ENCODE peak calls at places on chromosomes 16 and 17, in seven cellular contexts. One of them, this sample, is unnamed.

GRCh38 chr17:35765086-35765710 is 4.5 kb downstream of the C17orf50 start:
- DNase-seq in trophoblast cell: no peak
- DNase-seq in A549: no peak
- DNase-seq in fibroblast of lung: no peak
- DNase-seq in GM23248: no peak
- DNase-seq in mesendoderm: peak
- DNase-seq in H1: no peak
- DNase-seq in this sample: no peak

GRCh38 chr16:68257906-68258800 is 6.2 kb upstream of the SLC7A6 start:
- DNase-seq in trophoblast cell: no peak
- DNase-seq in A549: peak
- DNase-seq in fibroblast of lung: peak
- DNase-seq in GM23248: peak
- DNase-seq in mesendoderm: no peak
- DNase-seq in H1: no peak
- DNase-seq in this sample: no peak

GRCh38 chr17:44059101-44059892 is 7.2 kb downstream of the LSM12 start:
- DNase-seq in trophoblast cell: no peak
- DNase-seq in A549: no peak
- DNase-seq in fibroblast of lung: no peak
- DNase-seq in GM23248: no peak
- DNase-seq in mesendoderm: no peak
- DNase-seq in H1: no peak
- DNase-seq in this sample: no peak

GRCh38 chr16:1501630-1502029 is 8.5 kb downstream of the TELO2 start:
- DNase-seq in trophoblast cell: no peak
- DNase-seq in A549: no peak
- DNase-seq in fibroblast of lung: no peak
- DNase-seq in GM23248: no peak
- DNase-seq in mesendoderm: no peak
- DNase-seq in H1: no peak
- DNase-seq in this sample: no peak

GRCh38 chr16:57497121-57497520 is 10.8 kb upstream of the DOK4 start:
- DNase-seq in trophoblast cell: no peak
- DNase-seq in A549: no peak
- DNase-seq in fibroblast of lung: no peak
- DNase-seq in GM23248: no peak
- DNase-seq in mesendoderm: no peak
- DNase-seq in H1: no peak
- DNase-seq in this sample: no peak

GRCh38 chr17:7856081-7856791 is 1.1 kb downstream of the NAA38 start:
- DNase-seq in trophoblast cell: no peak
- DNase-seq in A549: no peak
- DNase-seq in fibroblast of lung: peak
- DNase-seq in GM23248: peak
- DNase-seq in mesendoderm: no peak
- DNase-seq in H1: peak
- DNase-seq in this sample: peak

GRCh38 chr17:57480438-57481196 is 224.3 kb downstream of the MSI2 start:
- DNase-seq in trophoblast cell: peak
- DNase-seq in A549: no peak
- DNase-seq in fibroblast of lung: peak
- DNase-seq in GM23248: peak
- DNase-seq in mesendoderm: peak
- DNase-seq in H1: no peak
- DNase-seq in this sample: no peak

GRCh38 chr16:14502932-14503741 is 126.9 kb downstream of the PARN start:
- DNase-seq in trophoblast cell: peak
- DNase-seq in A549: no peak
- DNase-seq in fibroblast of lung: peak
- DNase-seq in GM23248: peak
- DNase-seq in mesendoderm: no peak
- DNase-seq in H1: no peak
- DNase-seq in this sample: no peak

GRCh38 chr16:30076276-30076791 is 540 bp downstream of the PPP4C start:
- DNase-seq in trophoblast cell: peak
- DNase-seq in A549: no peak
- DNase-seq in fibroblast of lung: no peak
- DNase-seq in GM23248: peak
- DNase-seq in mesendoderm: no peak
- DNase-seq in H1: no peak
- DNase-seq in this sample: peak

GRCh38 chr17:69466905-69467630 is 52.6 kb downstream of the MAP2K6 start:
- DNase-seq in trophoblast cell: peak
- DNase-seq in A549: peak
- DNase-seq in fibroblast of lung: peak
- DNase-seq in GM23248: peak
- DNase-seq in mesendoderm: peak
- DNase-seq in H1: no peak
- DNase-seq in this sample: no peak

GRCh38 chr17:45986056-45986455 is 13.0 kb upstream of the STH start:
- DNase-seq in trophoblast cell: peak
- DNase-seq in A549: no peak
- DNase-seq in fibroblast of lung: no peak
- DNase-seq in GM23248: no peak
- DNase-seq in mesendoderm: no peak
- DNase-seq in H1: no peak
- DNase-seq in this sample: no peak

GRCh38 chr16:30998852-30999761 is 11.3 kb downstream of the STX1B start:
- DNase-seq in trophoblast cell: no peak
- DNase-seq in A549: no peak
- DNase-seq in fibroblast of lung: peak
- DNase-seq in GM23248: peak
- DNase-seq in mesendoderm: no peak
- DNase-seq in H1: no peak
- DNase-seq in this sample: no peak

GRCh38 chr16:67185003-67185865 is 1.5 kb upstream of the MATCAP1 start:
- DNase-seq in trophoblast cell: peak
- DNase-seq in A549: peak
- DNase-seq in fibroblast of lung: peak
- DNase-seq in GM23248: peak
- DNase-seq in mesendoderm: peak
- DNase-seq in H1: peak
- DNase-seq in this sample: peak

GRCh38 chr17:43449470-43450202 is 34.1 kb upstream of the DHX8 start:
- DNase-seq in trophoblast cell: no peak
- DNase-seq in A549: peak
- DNase-seq in fibroblast of lung: no peak
- DNase-seq in GM23248: peak
- DNase-seq in mesendoderm: no peak
- DNase-seq in H1: no peak
- DNase-seq in this sample: peak

GRCh38 chr17:75876190-75876937 is 2.0 kb downstream of the TRIM47 start:
- DNase-seq in trophoblast cell: no peak
- DNase-seq in A549: peak
- DNase-seq in fibroblast of lung: no peak
- DNase-seq in GM23248: peak
- DNase-seq in mesendoderm: peak
- DNase-seq in H1: peak
- DNase-seq in this sample: peak

GRCh38 chr16:85998178-85998867 is 99.4 kb downstream of the IRF8 start:
- DNase-seq in trophoblast cell: no peak
- DNase-seq in A549: no peak
- DNase-seq in fibroblast of lung: no peak
- DNase-seq in GM23248: no peak
- DNase-seq in mesendoderm: no peak
- DNase-seq in H1: no peak
- DNase-seq in this sample: no peak

GRCh38 chr16:86002178-86002577 is 103.2 kb downstream of the IRF8 start:
- DNase-seq in trophoblast cell: no peak
- DNase-seq in A549: no peak
- DNase-seq in fibroblast of lung: no peak
- DNase-seq in GM23248: no peak
- DNase-seq in mesendoderm: no peak
- DNase-seq in H1: no peak
- DNase-seq in this sample: no peak

GRCh38 chr16:85996843-85997242 is 97.9 kb downstream of the IRF8 start:
- DNase-seq in trophoblast cell: no peak
- DNase-seq in A549: no peak
- DNase-seq in fibroblast of lung: no peak
- DNase-seq in GM23248: no peak
- DNase-seq in mesendoderm: no peak
- DNase-seq in H1: no peak
- DNase-seq in this sample: no peak

GRCh38 chr16:85999778-86000177 is 100.8 kb downstream of the IRF8 start:
- DNase-seq in trophoblast cell: no peak
- DNase-seq in A549: no peak
- DNase-seq in fibroblast of lung: no peak
- DNase-seq in GM23248: no peak
- DNase-seq in mesendoderm: no peak
- DNase-seq in H1: no peak
- DNase-seq in this sample: no peak

GRCh38 chr16:85998868-85999729 is 100.1 kb downstream of the IRF8 start:
- DNase-seq in trophoblast cell: peak
- DNase-seq in A549: no peak
- DNase-seq in fibroblast of lung: no peak
- DNase-seq in GM23248: no peak
- DNase-seq in mesendoderm: no peak
- DNase-seq in H1: no peak
- DNase-seq in this sample: no peak
- H3K4me2 ChIP-seq in trophoblast cell: no peak
- H3K4me2 ChIP-seq in A549: no peak
- H3K4me2 ChIP-seq in fibroblast of lung: no peak
- H3K4me2 ChIP-seq in GM23248: no peak
- H3K4me2 ChIP-seq in mesendoderm: no peak
- H3K4me2 ChIP-seq in H1: no peak
- H3K4me2 ChIP-seq in this sample: no peak

GRCh38 chr16:85153656-85154091 is 41.4 kb upstream of the CIBAR2 start:
- DNase-seq in trophoblast cell: no peak
- DNase-seq in A549: no peak
- DNase-seq in fibroblast of lung: no peak
- DNase-seq in GM23248: no peak
- DNase-seq in mesendoderm: no peak
- DNase-seq in H1: no peak
- DNase-seq in this sample: no peak

GRCh38 chr16:85151079-85151602 is 38.9 kb upstream of the CIBAR2 start:
- DNase-seq in trophoblast cell: no peak
- DNase-seq in A549: no peak
- DNase-seq in fibroblast of lung: no peak
- DNase-seq in GM23248: no peak
- DNase-seq in mesendoderm: no peak
- DNase-seq in H1: no peak
- DNase-seq in this sample: no peak

GRCh38 chr16:85153046-85153445 is 40.8 kb upstream of the CIBAR2 start:
- DNase-seq in trophoblast cell: no peak
- DNase-seq in A549: no peak
- DNase-seq in fibroblast of lung: no peak
- DNase-seq in GM23248: no peak
- DNase-seq in mesendoderm: no peak
- DNase-seq in H1: no peak
- DNase-seq in this sample: no peak

GRCh38 chr16:85151603-85152413 is 39.5 kb upstream of the CIBAR2 start:
- DNase-seq in trophoblast cell: no peak
- DNase-seq in A549: no peak
- DNase-seq in fibroblast of lung: peak
- DNase-seq in GM23248: peak
- DNase-seq in mesendoderm: peak
- DNase-seq in H1: no peak
- DNase-seq in this sample: no peak

GRCh38 chr16:85152414-85153030 is 40.2 kb upstream of the CIBAR2 start:
- DNase-seq in trophoblast cell: no peak
- DNase-seq in A549: no peak
- DNase-seq in fibroblast of lung: no peak
- DNase-seq in GM23248: no peak
- DNase-seq in mesendoderm: no peak
- DNase-seq in H1: no peak
- DNase-seq in this sample: no peak
- H3K4me2 ChIP-seq in trophoblast cell: no peak
- H3K4me2 ChIP-seq in A549: no peak
- H3K4me2 ChIP-seq in fibroblast of lung: no peak
- H3K4me2 ChIP-seq in GM23248: no peak
- H3K4me2 ChIP-seq in mesendoderm: no peak
- H3K4me2 ChIP-seq in H1: no peak
- H3K4me2 ChIP-seq in this sample: no peak

DNA sequence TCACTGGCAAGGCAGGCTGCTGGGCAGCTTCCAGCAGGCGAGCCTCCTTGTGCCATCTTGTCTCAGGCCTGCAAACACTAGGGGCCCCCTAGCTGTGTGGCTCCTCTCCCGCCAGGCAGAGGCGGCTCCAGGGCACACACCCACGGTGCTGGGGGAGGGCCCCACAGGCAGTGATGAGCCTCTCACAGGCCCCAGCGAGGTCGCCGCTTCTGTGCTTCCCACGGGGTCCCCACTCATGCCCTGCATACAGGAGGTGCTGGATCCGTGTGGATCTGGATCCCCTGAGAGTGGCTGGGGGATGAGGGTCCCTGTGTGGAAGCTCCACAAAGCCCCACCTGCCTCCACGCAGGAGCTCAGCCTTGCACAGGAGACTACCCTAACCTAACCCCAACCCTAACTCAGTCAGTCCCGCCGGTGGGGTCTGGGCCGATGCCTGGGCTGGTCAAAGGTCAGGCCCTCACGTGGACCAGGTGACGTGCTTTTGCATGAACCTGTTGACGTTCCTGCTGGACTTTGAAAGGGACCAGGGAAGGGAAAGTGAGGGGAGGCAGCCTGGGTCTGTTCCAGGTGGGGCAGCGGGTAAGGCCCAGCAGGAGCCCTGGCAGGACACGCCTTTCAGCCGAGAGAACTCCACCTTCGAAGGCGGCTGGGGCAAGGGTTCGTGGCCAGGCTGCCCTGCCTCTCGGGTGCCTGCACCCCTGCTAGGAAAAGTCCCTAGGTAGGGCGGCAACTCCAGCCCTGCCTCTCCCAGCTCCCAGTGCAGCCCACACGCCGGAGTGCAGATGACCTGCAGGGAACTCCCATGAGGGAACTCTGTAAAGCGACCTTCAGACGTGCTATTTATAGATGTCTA is 5.2 kb downstream of the SECTM1 start:
- DNase-seq in trophoblast cell: no peak
- DNase-seq in A549: peak
- DNase-seq in fibroblast of lung: no peak
- DNase-seq in GM23248: no peak
- DNase-seq in mesendoderm: no peak
- DNase-seq in H1: no peak
- DNase-seq in this sample: peak
- H3K4me2 ChIP-seq in trophoblast cell: no peak
- H3K4me2 ChIP-seq in A549: no peak
- H3K4me2 ChIP-seq in fibroblast of lung: no peak
- H3K4me2 ChIP-seq in GM23248: no peak
- H3K4me2 ChIP-seq in mesendoderm: no peak
- H3K4me2 ChIP-seq in H1: no peak
- H3K4me2 ChIP-seq in this sample: no peak

DNA sequence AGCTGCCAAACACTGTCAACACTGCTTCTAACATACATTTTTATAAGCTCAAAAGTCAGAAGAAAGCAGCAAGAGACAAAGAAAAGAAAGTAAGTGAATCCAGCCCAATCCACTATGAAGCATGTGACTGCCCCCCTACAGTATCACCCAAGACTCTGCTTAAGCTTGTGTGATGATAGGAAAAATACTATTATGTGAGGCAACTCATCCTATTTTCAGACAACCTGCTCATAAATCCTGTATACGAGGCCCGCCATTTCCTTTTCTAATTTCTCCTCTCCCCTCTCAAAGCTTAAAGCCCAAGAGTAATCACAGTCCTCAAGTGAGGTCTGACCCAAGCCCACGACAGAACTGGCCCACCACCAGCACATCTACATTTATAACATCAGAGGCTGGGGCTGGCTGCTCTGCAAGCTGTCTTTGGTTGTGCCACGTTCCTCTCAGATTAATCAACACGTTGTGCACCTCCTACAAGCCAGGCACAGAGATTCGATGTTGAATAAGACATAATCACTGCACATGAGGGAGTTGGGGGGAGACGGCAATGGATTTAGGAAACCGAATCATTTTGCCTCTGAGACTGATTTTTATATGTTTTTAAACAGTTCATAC is 16.2 kb downstream of the USP31 start:
- DNase-seq in trophoblast cell: no peak
- DNase-seq in A549: no peak
- DNase-seq in fibroblast of lung: peak
- DNase-seq in GM23248: peak
- DNase-seq in mesendoderm: no peak
- DNase-seq in H1: no peak
- DNase-seq in this sample: no peak
- H3K4me2 ChIP-seq in trophoblast cell: no peak
- H3K4me2 ChIP-seq in A549: no peak
- H3K4me2 ChIP-seq in fibroblast of lung: peak
- H3K4me2 ChIP-seq in GM23248: peak
- H3K4me2 ChIP-seq in mesendoderm: no peak
- H3K4me2 ChIP-seq in H1: no peak
- H3K4me2 ChIP-seq in this sample: no peak